ENCODE peak calls at places on chromosomes 6 and 20, in seven cellular contexts. One of them, this sample, is unnamed.

GRCh38 chr6:39335780-39336541 is 13.5 kb upstream of the KCNK16 start:
- DNase-seq in AG04450: no peak
- DNase-seq in GM12865: peak
- DNase-seq in fibroblast of pulmonary artery: no peak
- DNase-seq in foreskin fibroblast: peak
- DNase-seq in IMR-90: no peak
- DNase-seq in lung: no peak
- DNase-seq in this sample: no peak

GRCh38 chr6:157823523-157824370 is 701 bp downstream of the SNX9 start:
- DNase-seq in IMR-90: peak
- DNase-seq in GM12865: peak
- DNase-seq in lung: no peak
- DNase-seq in AG04450: peak
- DNase-seq in fibroblast of pulmonary artery: peak
- DNase-seq in foreskin fibroblast: peak
- DNase-seq in this sample: peak

GRCh38 chr20:4227085-4227821 is 211.9 kb upstream of the RNF24 start:
- DNase-seq in IMR-90: peak
- DNase-seq in foreskin fibroblast: peak
- DNase-seq in fibroblast of pulmonary artery: peak
- DNase-seq in AG04450: no peak
- DNase-seq in GM12865: peak
- DNase-seq in lung: no peak
- DNase-seq in this sample: peak

GRCh38 chr20:18721716-18722115 is 91.9 kb upstream of the SCP2D1 start:
- DNase-seq in fibroblast of pulmonary artery: no peak
- DNase-seq in GM12865: no peak
- DNase-seq in foreskin fibroblast: no peak
- DNase-seq in lung: no peak
- DNase-seq in AG04450: no peak
- DNase-seq in IMR-90: no peak
- DNase-seq in this sample: no peak

GRCh38 chr6:43969158-43969981 is 157.9 kb downstream of the MRPL14 start:
- DNase-seq in foreskin fibroblast: no peak
- DNase-seq in IMR-90: no peak
- DNase-seq in fibroblast of pulmonary artery: no peak
- DNase-seq in lung: no peak
- DNase-seq in GM12865: no peak
- DNase-seq in AG04450: no peak
- DNase-seq in this sample: no peak

GRCh38 chr20:54438166-54438565 is 37.2 kb upstream of the DOK5 start:
- DNase-seq in lung: no peak
- DNase-seq in fibroblast of pulmonary artery: no peak
- DNase-seq in AG04450: no peak
- DNase-seq in foreskin fibroblast: no peak
- DNase-seq in GM12865: no peak
- DNase-seq in IMR-90: no peak
- DNase-seq in this sample: no peak

GRCh38 chr6:100274147-100274546 is 190.6 kb downstream of the SIM1 start:
- DNase-seq in AG04450: no peak
- DNase-seq in fibroblast of pulmonary artery: no peak
- DNase-seq in IMR-90: no peak
- DNase-seq in foreskin fibroblast: no peak
- DNase-seq in GM12865: no peak
- DNase-seq in lung: no peak
- DNase-seq in this sample: no peak

GRCh38 chr20:32539817-32540675 is 45.1 kb downstream of the NOL4L start:
- DNase-seq in GM12865: peak
- DNase-seq in IMR-90: no peak
- DNase-seq in foreskin fibroblast: no peak
- DNase-seq in lung: no peak
- DNase-seq in AG04450: no peak
- DNase-seq in fibroblast of pulmonary artery: no peak
- DNase-seq in this sample: no peak

GRCh38 chr20:41854765-41855164 is 236.6 kb upstream of the CHD6 start:
- DNase-seq in fibroblast of pulmonary artery: no peak
- DNase-seq in AG04450: no peak
- DNase-seq in IMR-90: no peak
- DNase-seq in foreskin fibroblast: peak
- DNase-seq in lung: peak
- DNase-seq in GM12865: no peak
- DNase-seq in this sample: no peak

GRCh38 chr6:2187826-2188225 is 57.6 kb downstream of the GMDS start:
- DNase-seq in foreskin fibroblast: no peak
- DNase-seq in AG04450: no peak
- DNase-seq in lung: no peak
- DNase-seq in GM12865: no peak
- DNase-seq in fibroblast of pulmonary artery: no peak
- DNase-seq in IMR-90: no peak
- DNase-seq in this sample: no peak

GRCh38 chr6:51396583-51396982 is 577.9 kb downstream of the TFAP2B start:
- DNase-seq in foreskin fibroblast: no peak
- DNase-seq in fibroblast of pulmonary artery: no peak
- DNase-seq in AG04450: no peak
- DNase-seq in IMR-90: no peak
- DNase-seq in lung: no peak
- DNase-seq in GM12865: no peak
- DNase-seq in this sample: no peak

GRCh38 chr20:24235740-24236139 is 233.7 kb upstream of the SYNDIG1 start:
- DNase-seq in lung: no peak
- DNase-seq in foreskin fibroblast: no peak
- DNase-seq in GM12865: no peak
- DNase-seq in fibroblast of pulmonary artery: no peak
- DNase-seq in IMR-90: no peak
- DNase-seq in AG04450: no peak
- DNase-seq in this sample: no peak

GRCh38 chr20:36544134-36545018 is 3.1 kb downstream of the MYL9 start:
- DNase-seq in lung: peak
- DNase-seq in GM12865: no peak
- DNase-seq in IMR-90: peak
- DNase-seq in fibroblast of pulmonary artery: peak
- DNase-seq in foreskin fibroblast: peak
- DNase-seq in AG04450: no peak
- DNase-seq in this sample: peak

GRCh38 chr20:33444797-33445560 is 1.4 kb upstream of the SNTA1 start:
- DNase-seq in foreskin fibroblast: peak
- DNase-seq in IMR-90: no peak
- DNase-seq in GM12865: peak
- DNase-seq in lung: no peak
- DNase-seq in AG04450: no peak
- DNase-seq in fibroblast of pulmonary artery: no peak
- DNase-seq in this sample: no peak

GRCh38 chr6:32772656-32773055 is 9.3 kb upstream of the HLA-DQB2 start:
- DNase-seq in foreskin fibroblast: no peak
- DNase-seq in IMR-90: no peak
- DNase-seq in GM12865: no peak
- DNase-seq in fibroblast of pulmonary artery: no peak
- DNase-seq in lung: no peak
- DNase-seq in AG04450: no peak
- DNase-seq in this sample: no peak

GRCh38 chr6:79269877-79270276 is 35.4 kb upstream of the HMGN3 start:
- DNase-seq in IMR-90: peak
- DNase-seq in foreskin fibroblast: peak
- DNase-seq in AG04450: no peak
- DNase-seq in GM12865: no peak
- DNase-seq in fibroblast of pulmonary artery: peak
- DNase-seq in lung: no peak
- DNase-seq in this sample: peak

GRCh38 chr6:40999498-41000070 is 39.4 kb downstream of the UNC5CL start:
- DNase-seq in IMR-90: peak
- DNase-seq in lung: peak
- DNase-seq in foreskin fibroblast: peak
- DNase-seq in GM12865: peak
- DNase-seq in fibroblast of pulmonary artery: peak
- DNase-seq in AG04450: no peak
- DNase-seq in this sample: peak

GRCh38 chr6:34788111-34788510 is 3.8 kb upstream of the BLTP3A start:
- DNase-seq in lung: no peak
- DNase-seq in foreskin fibroblast: no peak
- DNase-seq in IMR-90: no peak
- DNase-seq in fibroblast of pulmonary artery: no peak
- DNase-seq in GM12865: no peak
- DNase-seq in AG04450: no peak
- DNase-seq in this sample: no peak

GRCh38 chr6:43331876-43332275 is 23.2 kb upstream of the CRIP3 start:
- DNase-seq in lung: no peak
- DNase-seq in IMR-90: no peak
- DNase-seq in AG04450: no peak
- DNase-seq in foreskin fibroblast: no peak
- DNase-seq in fibroblast of pulmonary artery: no peak
- DNase-seq in GM12865: no peak
- DNase-seq in this sample: no peak

GRCh38 chr6:152598858-152599537 is 38.2 kb downstream of the SYNE1 start:
- DNase-seq in GM12865: no peak
- DNase-seq in foreskin fibroblast: peak
- DNase-seq in AG04450: no peak
- DNase-seq in lung: no peak
- DNase-seq in IMR-90: peak
- DNase-seq in fibroblast of pulmonary artery: peak
- DNase-seq in this sample: peak

GRCh38 chr6:126133984-126134383 is 147.6 kb downstream of the TRMT11 start:
- DNase-seq in IMR-90: no peak
- DNase-seq in GM12865: no peak
- DNase-seq in lung: no peak
- DNase-seq in AG04450: no peak
- DNase-seq in fibroblast of pulmonary artery: no peak
- DNase-seq in foreskin fibroblast: no peak
- DNase-seq in this sample: no peak

GRCh38 chr6:165644586-165645266 is 18.3 kb downstream of the PDE10A start:
- DNase-seq in GM12865: no peak
- DNase-seq in AG04450: no peak
- DNase-seq in IMR-90: no peak
- DNase-seq in foreskin fibroblast: no peak
- DNase-seq in lung: no peak
- DNase-seq in fibroblast of pulmonary artery: no peak
- DNase-seq in this sample: no peak

GRCh38 chr6:165646484-165646883 is 16.6 kb downstream of the PDE10A start:
- DNase-seq in AG04450: no peak
- DNase-seq in foreskin fibroblast: no peak
- DNase-seq in GM12865: no peak
- DNase-seq in IMR-90: no peak
- DNase-seq in lung: no peak
- DNase-seq in fibroblast of pulmonary artery: no peak
- DNase-seq in this sample: no peak

GRCh38 chr6:165649152-165649551 is 13.9 kb downstream of the PDE10A start:
- DNase-seq in fibroblast of pulmonary artery: peak
- DNase-seq in AG04450: no peak
- DNase-seq in IMR-90: no peak
- DNase-seq in GM12865: no peak
- DNase-seq in foreskin fibroblast: no peak
- DNase-seq in lung: no peak
- DNase-seq in this sample: no peak

GRCh38 chr6:165645919-165646318 is 17.1 kb downstream of the PDE10A start:
- DNase-seq in lung: no peak
- DNase-seq in AG04450: no peak
- DNase-seq in fibroblast of pulmonary artery: no peak
- DNase-seq in IMR-90: no peak
- DNase-seq in foreskin fibroblast: no peak
- DNase-seq in GM12865: no peak
- DNase-seq in this sample: no peak

DNA sequence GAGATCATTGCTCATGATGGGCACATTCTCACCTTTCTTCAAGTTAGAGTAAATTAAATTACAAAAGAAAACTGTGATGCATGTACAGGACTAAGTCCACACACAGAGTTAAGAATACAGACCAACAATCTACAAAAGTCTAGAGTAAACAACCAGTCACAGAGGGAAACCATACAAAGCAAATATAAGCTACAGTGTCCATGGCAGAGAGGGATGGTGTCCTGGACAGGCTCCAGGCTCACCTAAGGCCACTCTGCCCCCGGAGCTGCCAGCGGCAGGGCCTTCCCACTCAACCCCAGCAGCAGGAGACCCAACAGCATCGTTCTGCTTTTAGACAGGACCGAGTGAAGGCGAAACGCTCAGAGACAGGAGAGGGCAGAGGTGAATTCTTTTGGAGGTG is 16.0 kb downstream of the PDE10A start:
- DNase-seq in IMR-90: no peak
- DNase-seq in foreskin fibroblast: no peak
- DNase-seq in lung: no peak
- DNase-seq in AG04450: no peak
- DNase-seq in fibroblast of pulmonary artery: no peak
- DNase-seq in GM12865: no peak
- DNase-seq in this sample: no peak
- TF ChIP-seq CTCF in IMR-90: no peak
- TF ChIP-seq CTCF in foreskin fibroblast: no peak
- TF ChIP-seq CTCF in lung: no peak
- TF ChIP-seq CTCF in AG04450: no peak
- TF ChIP-seq CTCF in fibroblast of pulmonary artery: no peak
- TF ChIP-seq CTCF in GM12865: no peak
- TF ChIP-seq CTCF in this sample: no peak

DNA sequence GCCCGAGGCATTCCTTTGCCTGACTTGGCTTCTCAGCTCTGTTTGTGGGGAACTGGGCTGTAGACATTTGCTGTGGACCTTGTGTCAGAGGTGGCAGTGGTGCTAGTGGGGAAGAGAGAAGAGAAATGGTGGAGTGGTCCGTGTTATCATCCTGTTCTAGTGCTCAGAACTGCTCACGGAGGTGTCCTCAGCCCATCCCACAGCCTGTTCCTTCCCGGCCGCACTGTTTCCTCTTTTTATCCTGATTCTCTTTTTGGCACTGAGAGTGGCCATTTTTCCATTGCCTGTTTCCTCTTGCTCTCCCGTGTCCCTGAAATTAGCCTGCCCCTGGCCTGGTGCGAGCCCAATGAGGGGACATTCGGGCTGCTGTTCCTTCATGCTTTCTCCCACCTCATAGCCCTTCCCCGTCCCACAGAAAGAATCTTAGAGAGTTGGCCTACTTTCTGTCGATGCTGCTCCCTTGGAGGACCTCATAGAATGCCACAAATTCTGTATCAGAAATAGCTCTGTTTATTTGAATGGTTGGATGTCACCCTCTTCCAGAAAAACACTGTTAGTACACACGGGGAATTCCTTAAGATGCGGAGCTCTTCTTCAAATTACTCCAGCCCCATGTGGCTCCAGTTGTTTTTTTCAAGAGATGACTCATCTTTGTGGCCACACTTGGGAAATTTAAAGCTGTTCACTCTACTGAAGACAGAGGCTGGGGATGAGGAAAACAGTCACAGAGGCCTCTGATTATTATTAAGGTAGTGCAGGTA is 26.1 kb downstream of the FARS2 start:
- DNase-seq in GM12865: peak
- DNase-seq in fibroblast of pulmonary artery: peak
- DNase-seq in IMR-90: peak
- DNase-seq in foreskin fibroblast: peak
- DNase-seq in lung: no peak
- DNase-seq in AG04450: peak
- DNase-seq in this sample: peak
- H3K4me3 ChIP-seq in GM12865: peak
- H3K4me3 ChIP-seq in fibroblast of pulmonary artery: no peak
- H3K4me3 ChIP-seq in IMR-90: no peak
- H3K4me3 ChIP-seq in foreskin fibroblast: no peak
- H3K4me3 ChIP-seq in lung: no peak
- H3K4me3 ChIP-seq in AG04450: no peak
- H3K4me3 ChIP-seq in this sample: no peak

GRCh38 chr6:119073307-119074051 is 5.0 kb downstream of the FAM184A start:
- DNase-seq in fibroblast of pulmonary artery: no peak
- DNase-seq in lung: peak
- DNase-seq in AG04450: no peak
- DNase-seq in GM12865: no peak
- DNase-seq in foreskin fibroblast: no peak
- DNase-seq in IMR-90: no peak
- DNase-seq in this sample: no peak
- TF ChIP-seq CTCF in fibroblast of pulmonary artery: no peak
- TF ChIP-seq CTCF in lung: no peak
- TF ChIP-seq CTCF in AG04450: no peak
- TF ChIP-seq CTCF in GM12865: no peak
- TF ChIP-seq CTCF in foreskin fibroblast: no peak
- TF ChIP-seq CTCF in IMR-90: no peak
- TF ChIP-seq CTCF in this sample: no peak

GRCh38 chr6:11536795-11537194 is 754 bp upstream of the TMEM170B start:
- DNase-seq in foreskin fibroblast: no peak
- DNase-seq in lung: no peak
- DNase-seq in fibroblast of pulmonary artery: no peak
- DNase-seq in IMR-90: no peak
- DNase-seq in GM12865: peak
- DNase-seq in AG04450: no peak
- DNase-seq in this sample: no peak
- H3K4me3 ChIP-seq in foreskin fibroblast: peak
- H3K4me3 ChIP-seq in lung: no peak
- H3K4me3 ChIP-seq in fibroblast of pulmonary artery: peak
- H3K4me3 ChIP-seq in IMR-90: peak
- H3K4me3 ChIP-seq in GM12865: peak
- H3K4me3 ChIP-seq in AG04450: peak
- H3K4me3 ChIP-seq in this sample: peak